ENCODE peak calls at places on chromosomes 1 and 21, in eight cellular contexts. B, T, G, L, Y, F, M and S are unnamed samples.

GRCh38 chr1:201792534-201793305 is 36.2 kb upstream of the IPO9 start:
- DNase-seq in B (peak), T (peak), G (peak), L (peak), Y (peak), F (peak), M (peak), S (peak)

GRCh38 chr1:155261401-155261887 is 716 bp downstream of the SCAMP3 start:
- DNase-seq in B (no peak), T (no peak), G (no peak), L (no peak), Y (no peak), F (no peak), M (no peak), S (peak)

GRCh38 chr1:180155202-180155682 is 573 bp downstream of the QSOX1 start:
- DNase-seq in B (peak), T (peak), G (no peak), L (peak), Y (no peak), F (no peak), M (no peak), S (peak)

GRCh38 chr1:7645751-7646048 is 125.4 kb upstream of the VAMP3 start:
- DNase-seq in B (no peak), T (no peak), G (no peak), L (no peak), Y (no peak), F (no peak), M (no peak), S (no peak)

GRCh38 chr1:42152119-42152518 is 1.1 kb upstream of the GUCA2B start:
- DNase-seq in B (no peak), T (no peak), G (no peak), L (no peak), Y (no peak), F (no peak), M (no peak), S (no peak)

GRCh38 chr1:207903053-207903452 is 7.9 kb downstream of the CD34 start:
- DNase-seq in B (no peak), T (no peak), G (no peak), L (no peak), Y (no peak), F (no peak), M (no peak), S (no peak)

GRCh38 chr1:246961939-246962373 is 30.2 kb upstream of the AHCTF1 start:
- DNase-seq in B (no peak), T (no peak), G (no peak), L (no peak), Y (no peak), F (peak), M (no peak), S (no peak)

GRCh38 chr1:167429612-167430011 is 88.7 kb downstream of the CD247 start:
- DNase-seq in B (no peak), T (no peak), G (no peak), L (no peak), Y (no peak), F (no peak), M (no peak), S (no peak)

GRCh38 chr1:2446394-2446793 is 29.7 kb upstream of the PLCH2 start:
- DNase-seq in B (no peak), T (no peak), G (no peak), L (no peak), Y (no peak), F (no peak), M (no peak), S (peak)

GRCh38 chr1:218431476-218431875 is 86.3 kb downstream of the TGFB2 start:
- DNase-seq in B (no peak), T (no peak), G (no peak), L (no peak), Y (no peak), F (no peak), M (no peak), S (peak)

GRCh38 chr1:12229386-12229834 is 420 bp upstream of the VPS13D start:
- DNase-seq in B (no peak), T (no peak), G (no peak), L (no peak), Y (no peak), F (no peak), M (no peak), S (no peak)

GRCh38 chr1:33578557-33579448 is 106.4 kb downstream of the ZSCAN20 start:
- DNase-seq in B (no peak), T (no peak), G (no peak), L (no peak), Y (no peak), F (no peak), M (no peak), S (no peak)

GRCh38 chr21:31837613-31838390 is 35.0 kb upstream of the HUNK start:
- DNase-seq in B (no peak), T (no peak), G (no peak), L (no peak), Y (no peak), F (no peak), M (no peak), S (no peak)

GRCh38 chr21:45502006-45502345 is 40.3 kb downstream of the SLC19A1 start:
- DNase-seq in B (peak), T (no peak), G (no peak), L (no peak), Y (no peak), F (no peak), M (no peak), S (no peak)

GRCh38 chr1:42618866-42619265 is 39.4 kb upstream of the PPIH start:
- DNase-seq in B (no peak), T (no peak), G (no peak), L (no peak), Y (no peak), F (peak), M (no peak), S (no peak)

GRCh38 chr1:156154317-156154749 is 948 bp downstream of the SEMA4A start:
- DNase-seq in B (no peak), T (no peak), G (no peak), L (no peak), Y (no peak), F (no peak), M (no peak), S (no peak)

GRCh38 chr1:175116903-175117302 is 49.3 kb downstream of the TNN start:
- DNase-seq in B (no peak), T (no peak), G (no peak), L (no peak), Y (no peak), F (no peak), M (no peak), S (no peak)

GRCh38 chr21:35904995-35905972 is 155.0 kb downstream of the SETD4 start:
- DNase-seq in B (no peak), T (no peak), G (no peak), L (peak), Y (no peak), F (peak), M (no peak), S (peak)

GRCh38 chr21:42499430-42500106 is 3.5 kb upstream of the RSPH1 start:
- DNase-seq in B (no peak), T (no peak), G (no peak), L (no peak), Y (no peak), F (no peak), M (no peak), S (no peak)

GRCh38 chr1:32246888-32247273 is at the start of gene FAM167B:
- DNase-seq in B (no peak), T (no peak), G (no peak), L (no peak), Y (no peak), F (peak), M (peak), S (peak)

GRCh38 chr1:230108580-230108979 is 41.5 kb downstream of the GALNT2 start:
- DNase-seq in B (no peak), T (no peak), G (no peak), L (no peak), Y (no peak), F (no peak), M (no peak), S (no peak)

GRCh38 chr1:56645663-56646330 is 683 bp downstream of the PRKAA2 start:
- DNase-seq in B (peak), T (no peak), G (no peak), L (peak), Y (no peak), F (no peak), M (no peak), S (peak)

GRCh38 chr1:205052689-205053088 is 9.7 kb downstream of the CNTN2 start:
- DNase-seq in B (no peak), T (no peak), G (no peak), L (no peak), Y (no peak), F (no peak), M (no peak), S (no peak)

GRCh38 chr1:162497104-162497722 is 405 bp upstream of the UHMK1 start:
- DNase-seq in B (no peak), T (no peak), G (no peak), L (no peak), Y (no peak), F (no peak), M (no peak), S (no peak)

GRCh38 chr1:201457508-201457960 is 11.5 kb downstream of the PHLDA3 start:
- DNase-seq in B (no peak), T (no peak), G (no peak), L (no peak), Y (no peak), F (no peak), M (no peak), S (no peak)

GRCh38 chr1:167061073-167061464 is 29.1 kb downstream of the GPA33 start:
- DNase-seq in B (no peak), T (no peak), G (no peak), L (no peak), Y (no peak), F (no peak), M (no peak), S (no peak)